ENCODE peak calls at places on chromosomes 2 and 18, in nine cellular contexts. E is H54; G is non-pigmented ciliary epithelial cell; J is activated CD4-positive, alpha-beta T cell treated with anti-CD3 and anti-CD28 coated beads, Interleukin-2, amount 50 U/mL, for 4 hours; I is WTC11; A is D341Med; W is anterior cingulate cortex; F is HEK293T; K is uterus. Z is an unnamed sample.

GRCh38 chr2:21700644-21701043 is 576.9 kb downstream of the TDRD15 start:
- DNase-seq in K (no peak), J (no peak), F (no peak), I (no peak), A (no peak), G (no peak), W (no peak), E (no peak), Z (no peak)

GRCh38 chr2:102217032-102217431 is 30.2 kb downstream of the IL1RL2 start:
- DNase-seq in J (no peak), A (no peak), I (no peak), K (no peak), G (no peak), E (no peak), F (no peak), W (no peak), Z (no peak)

GRCh38 chr2:106085441-106085911 is 108.6 kb downstream of the UXS1 start:
- DNase-seq in K (no peak), W (no peak), G (no peak), A (no peak), E (no peak), F (peak; percentile 13), J (peak; percentile 56), I (no peak), Z (peak; percentile 40)

GRCh38 chr2:104378853-104379374 is 475.0 kb upstream of the POU3F3 start:
- DNase-seq in K (no peak), J (no peak), W (peak; percentile 69), A (peak; percentile 56), G (no peak), F (peak; percentile 67), I (no peak), E (peak; percentile 16), Z (no peak)

GRCh38 chr18:61643884-61644647 is 248.7 kb downstream of the RNF152 start:
- DNase-seq in F (no peak), A (no peak), J (no peak), G (no peak), E (no peak), K (no peak), I (no peak), W (no peak), Z (no peak)

GRCh38 chr2:165758276-165758675 is 35.8 kb downstream of the GALNT3 start:
- DNase-seq in W (no peak), E (no peak), F (no peak), K (no peak), A (no peak), I (no peak), J (no peak), G (no peak), Z (no peak)

GRCh38 chr18:51753365-51754057 is 556.0 kb upstream of the MEX3C start:
- DNase-seq in J (no peak), G (no peak), E (no peak), F (no peak), W (no peak), K (no peak), I (no peak), A (no peak), Z (no peak)

GRCh38 chr18:50186385-50186784 is 8.6 kb downstream of the MYO5B start:
- DNase-seq in F (no peak), I (no peak), W (no peak), K (no peak), G (no peak), J (no peak), A (no peak), E (no peak), Z (no peak)

GRCh38 chr2:177187631-177188312 is 24.8 kb upstream of the HNRNPA3 start:
- DNase-seq in E (no peak), W (no peak), A (no peak), G (no peak), J (no peak), K (no peak), F (no peak), I (no peak), Z (peak; percentile 37)

GRCh38 chr2:100105678-100106054 is 36.7 kb downstream of the AFF3 start:
- DNase-seq in A (no peak), I (peak; percentile 23), W (peak; percentile 37), K (peak; percentile 31), F (no peak), G (no peak), E (no peak), J (no peak), Z (no peak)

GRCh38 chr18:13379062-13379800 is 160.7 kb downstream of the LDLRAD4 start:
- DNase-seq in W (no peak), G (no peak), E (no peak), K (no peak), A (no peak), J (no peak), F (no peak), I (no peak), Z (no peak)

Z was measured in AG08396.